ENCODE peak calls at places on chromosome 16, in six cellular contexts. Q, L, B, Y, C and U are unnamed samples.

GRCh38 chr16:3642397-3643094 is 11.9 kb upstream of the DNASE1 start:
- DNase-seq in L (peak; percentile 89), C (no peak), Q (no peak), B (peak; percentile 28), Y (no peak), U (no peak)

GRCh38 chr16:55426865-55427484 is 52.0 kb upstream of the MMP2 start:
- DNase-seq in Y (no peak), L (no peak), C (no peak), Q (no peak), B (no peak), U (no peak)

GRCh38 chr16:53673189-53673588 is 30.5 kb downstream of the RPGRIP1L start:
- DNase-seq in C (no peak), Y (no peak), Q (no peak), L (no peak), B (no peak), U (no peak)

GRCh38 chr16:81158964-81159363 is 62.8 kb upstream of the GCSH start:
- DNase-seq in C (no peak), L (no peak), B (no peak), Q (no peak), Y (no peak), U (no peak)

GRCh38 chr16:31537362-31537921 is 9.7 kb downstream of the AHSP start:
- DNase-seq in L (no peak), Y (no peak), B (no peak), Q (no peak), C (no peak), U (peak; percentile 73)

GRCh38 chr16:16083421-16084156 is 134.2 kb downstream of the ABCC1 start:
- DNase-seq in Q (no peak), Y (no peak), L (peak; percentile 66), C (peak; percentile 85), B (peak; percentile 18), U (no peak)

GRCh38 chr16:87380403-87380802 is 3.2 kb downstream of the FBXO31 start:
- DNase-seq in Q (peak; percentile 17), C (no peak), L (no peak), Y (no peak), B (no peak), U (no peak)

GRCh38 chr16:17439580-17439979 is 31.2 kb downstream of the XYLT1 start:
- DNase-seq in Y (no peak), L (no peak), Q (no peak), B (no peak), C (no peak), U (no peak)

GRCh38 chr16:49466529-49466831 is 92.9 kb downstream of the C16orf78 start:
- DNase-seq in L (no peak), Q (no peak), C (no peak), B (no peak), Y (no peak), U (no peak)

DNA sequence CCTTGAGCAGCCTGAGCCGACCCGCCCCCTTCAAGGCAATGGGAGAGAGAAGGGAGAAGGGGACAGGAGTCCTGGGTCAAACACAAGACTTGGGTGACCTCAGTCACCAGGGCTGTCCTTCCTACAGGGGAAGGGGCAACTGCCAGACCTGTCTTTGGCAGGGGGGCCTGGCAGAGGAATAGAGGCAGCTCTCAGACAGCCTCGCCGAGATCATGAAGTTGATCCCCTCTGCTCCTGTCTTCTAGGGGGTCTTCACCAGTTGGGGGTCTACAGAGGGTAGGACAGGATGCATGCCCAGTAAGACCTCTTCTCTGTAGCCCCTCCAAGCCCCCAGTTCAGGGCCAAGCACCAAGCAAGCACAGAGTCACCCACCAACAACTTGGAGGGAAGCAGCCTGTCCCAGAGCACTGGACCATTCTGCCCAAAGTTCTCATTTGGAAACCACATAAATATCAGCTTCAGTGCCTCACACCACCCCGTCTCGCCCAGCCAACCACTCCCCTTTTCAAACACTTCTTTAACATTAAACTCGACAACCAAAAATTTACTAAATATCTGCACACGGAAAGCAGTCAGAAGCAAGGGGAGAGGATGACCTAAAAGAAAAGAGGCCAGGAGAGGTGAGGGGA is 7.8 kb downstream of the DOK4 start:
- DNase-seq in C (no peak), L (no peak), Y (no peak), B (no peak), Q (no peak), U (no peak)
- TF ChIP-seq REST in C (no peak), L (no peak), Y (no peak), B (no peak), Q (no peak), U (no peak)

GRCh38 chr16:75653926-75654325 is 6.4 kb downstream of the TERF2IP start:
- DNase-seq in Y (no peak), L (no peak), Q (no peak), C (no peak), B (no peak), U (no peak)
- TF ChIP-seq REST in Y (no peak), L (no peak), Q (no peak), C (no peak), B (no peak), U (no peak)

GRCh38 chr16:86258713-86259112 is 251.6 kb upstream of the FOXF1 start:
- DNase-seq in Y (no peak), L (no peak), C (no peak), B (no peak), Q (no peak), U (no peak)
- TF ChIP-seq REST in Y (no peak), L (no peak), C (no peak), B (no peak), Q (no peak), U (no peak)

GRCh38 chr16:27177031-27177774 is 26.1 kb upstream of the KDM8 start:
- DNase-seq in C (peak; percentile 59), B (no peak), Y (peak; percentile 47), L (no peak), Q (no peak), U (no peak)
- TF ChIP-seq REST in C (no peak), B (no peak), Y (no peak), L (no peak), Q (no peak), U (no peak)

GRCh38 chr16:57606847-57607501 is 21.5 kb upstream of the ADGRG1 start:
- DNase-seq in B (no peak), Q (no peak), L (no peak), Y (no peak), C (no peak), U (no peak)
- TF ChIP-seq REST in B (no peak), Q (no peak), L (no peak), Y (no peak), C (no peak), U (no peak)